ENCODE peak calls at places on chromosomes 5 and 9, in six cellular contexts. K is AG08396; Q is uterus; T is GM20000; M is stimulated activated CD4-positive, alpha-beta T cell treated with anti-CD3 and anti-CD28 coated beads, Interleukin-1b, Interleukin-23, amount 100 ng/mL, for 4 hours; F is nucleus accumbens. R is an unnamed sample.

GRCh38 chr5:56476487-56476856 is 243.3 kb upstream of the ANKRD55 start:
- DNase-seq in K (no peak), Q (no peak), T (no peak), M (no peak), F (no peak), R (no peak)

GRCh38 chr5:37803487-37803886 is 36.4 kb downstream of the GDNF start:
- DNase-seq in K (no peak), Q (no peak), T (no peak), M (no peak), F (no peak), R (no peak)

GRCh38 chr9:113588242-113588810 is 124.8 kb downstream of the RGS3 start:
- DNase-seq in K (no peak), Q (no peak), T (no peak), M (no peak), F (no peak), R (no peak)

GRCh38 chr9:134066546-134066922 is 1.3 kb downstream of the BRD3 start:
- DNase-seq in K (peak), Q (no peak), T (no peak), M (no peak), F (no peak), R (no peak)

GRCh38 chr5:32678472-32678871 is 32.6 kb upstream of the NPR3 start:
- DNase-seq in K (no peak), Q (no peak), T (no peak), M (no peak), F (no peak), R (no peak)

GRCh38 chr9:18492612-18493011 is 18.7 kb downstream of the ADAMTSL1 start:
- DNase-seq in K (no peak), Q (no peak), T (no peak), M (no peak), F (no peak), R (no peak)

GRCh38 chr9:34664281-34665108 is 2.0 kb upstream of the CCL27 start:
- DNase-seq in K (peak), Q (peak), T (peak), M (no peak), F (no peak), R (no peak)

GRCh38 chr5:80998590-80998979 is 38.4 kb downstream of the RASGRF2 start:
- DNase-seq in K (no peak), Q (no peak), T (no peak), M (peak), F (no peak), R (no peak)

GRCh38 chr9:124558777-124559470 is 51.7 kb upstream of the NR5A1 start:
- DNase-seq in K (no peak), Q (no peak), T (no peak), M (no peak), F (no peak), R (no peak)

GRCh38 chr5:32964246-32964645 is 253.1 kb downstream of the NPR3 start:
- DNase-seq in K (no peak), Q (no peak), T (no peak), M (no peak), F (no peak), R (no peak)

R was measured in mesothelial cell of epicardium.